ENCODE peak calls at places on chromosomes 4 and X, in six cellular contexts. W, A, Z, B, C and R are unnamed samples.

GRCh38 chr4:144902614-144903013 is 195.4 kb downstream of the ANAPC10 start:
- DNase-seq in W (no peak), A (no peak), Z (no peak), B (no peak), C (no peak), R (no peak)

GRCh38 chr4:83851261-83852084 is 315.6 kb downstream of the GPAT3 start:
- DNase-seq in W (no peak), A (no peak), Z (no peak), B (no peak), C (no peak), R (no peak)

GRCh38 chrX:110514498-110514897 is 155.8 kb downstream of the RTL9 start:
- DNase-seq in W (no peak), A (no peak), Z (no peak), B (no peak), C (no peak), R (no peak)

GRCh38 chrX:70656304-70656703 is 211.7 kb downstream of the DLG3 start:
- DNase-seq in W (no peak), A (no peak), Z (no peak), B (no peak), C (no peak), R (no peak)

GRCh38 chr4:9927317-9928007 is 93.8 kb downstream of the SLC2A9 start:
- DNase-seq in W (no peak), A (no peak), Z (no peak), B (no peak), C (no peak), R (no peak)

GRCh38 chrX:141176586-141177451 is at the start of gene LDOC1:
- DNase-seq in W (peak; percentile 40), A (peak; percentile 69), Z (peak; percentile 56), B (peak; percentile 92), C (peak; percentile 89), R (peak; percentile 47)

GRCh38 chrX:13078739-13079444 is 34.5 kb upstream of the FAM9C start:
- DNase-seq in W (no peak), A (no peak), Z (no peak), B (no peak), C (peak; percentile 52), R (no peak)

GRCh38 chr4:65656008-65656407 is 14.3 kb downstream of the EPHA5 start:
- DNase-seq in W (no peak), A (no peak), Z (no peak), B (no peak), C (no peak), R (no peak)

GRCh38 chrX:38156838-38157237 is 63.8 kb downstream of the SRPX start:
- DNase-seq in W (peak; percentile 12), A (no peak), Z (no peak), B (no peak), C (no peak), R (no peak)

GRCh38 chr4:153131478-153132069 is 72.7 kb upstream of the TRIM2 start:
- DNase-seq in W (no peak), A (no peak), Z (no peak), B (no peak), C (no peak), R (no peak)

GRCh38 chrX:10486373-10486772 is 134.0 kb downstream of the MID1 start:
- DNase-seq in W (no peak), A (no peak), Z (no peak), B (no peak), C (no peak), R (no peak)

GRCh38 chr4:161817822-161818412 is 345.9 kb downstream of the FSTL5 start:
- DNase-seq in W (peak; percentile 6), A (no peak), Z (no peak), B (no peak), C (no peak), R (no peak)

GRCh38 chr4:81454498-81454897 is 17.2 kb downstream of the RASGEF1B start:
- DNase-seq in W (peak; percentile 48), A (no peak), Z (no peak), B (no peak), C (no peak), R (no peak)

GRCh38 chr4:181566490-181566889 is 676.7 kb upstream of the TENM3 start:
- DNase-seq in W (no peak), A (no peak), Z (no peak), B (peak; percentile 77), C (no peak), R (no peak)

DNA sequence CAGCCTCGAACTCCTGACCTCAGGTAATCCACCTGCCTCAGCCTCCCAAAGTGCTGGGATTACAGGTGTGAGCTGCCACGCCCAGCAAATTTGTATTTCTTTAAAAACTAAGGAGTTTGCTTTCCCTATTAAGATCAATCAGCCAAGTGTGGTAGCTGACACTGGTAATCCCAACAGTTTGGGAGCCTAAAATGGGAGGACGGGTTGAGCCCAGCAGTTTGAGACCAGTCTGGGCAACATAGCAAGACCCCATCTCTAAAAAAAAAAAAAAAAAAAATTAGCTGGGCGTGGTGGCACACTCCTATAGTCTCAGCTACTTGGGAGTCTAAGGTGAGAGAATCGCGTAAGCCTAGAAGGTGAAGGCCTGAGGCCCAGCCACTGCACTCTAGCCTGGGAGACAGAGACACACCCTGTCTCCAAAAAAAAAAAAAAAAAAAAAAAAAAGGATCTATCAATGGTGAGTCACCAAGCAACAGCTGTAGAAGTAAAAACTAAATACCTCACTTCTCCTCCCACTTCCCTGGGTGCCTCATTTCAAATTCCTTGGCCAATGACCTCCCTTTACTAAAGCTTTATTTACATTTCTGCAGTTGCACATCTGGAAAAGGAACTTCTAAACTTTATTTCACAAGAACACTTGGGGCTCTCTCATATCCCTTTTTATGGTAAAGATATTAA is 54.5 kb downstream of the LDB2 start:
- DNase-seq in W (no peak), A (no peak), Z (no peak), B (no peak), C (no peak), R (no peak)
- H3K4me1 ChIP-seq in W (no peaks in the 10 kb centered on the region), A (peaks cover 8% of the 10 kb centered on the region), Z (no peaks in the 10 kb centered on the region), B (peaks cover 12% of the 10 kb centered on the region), C (peaks cover 7% of the 10 kb centered on the region), R (no peaks in the 10 kb centered on the region)

DNA sequence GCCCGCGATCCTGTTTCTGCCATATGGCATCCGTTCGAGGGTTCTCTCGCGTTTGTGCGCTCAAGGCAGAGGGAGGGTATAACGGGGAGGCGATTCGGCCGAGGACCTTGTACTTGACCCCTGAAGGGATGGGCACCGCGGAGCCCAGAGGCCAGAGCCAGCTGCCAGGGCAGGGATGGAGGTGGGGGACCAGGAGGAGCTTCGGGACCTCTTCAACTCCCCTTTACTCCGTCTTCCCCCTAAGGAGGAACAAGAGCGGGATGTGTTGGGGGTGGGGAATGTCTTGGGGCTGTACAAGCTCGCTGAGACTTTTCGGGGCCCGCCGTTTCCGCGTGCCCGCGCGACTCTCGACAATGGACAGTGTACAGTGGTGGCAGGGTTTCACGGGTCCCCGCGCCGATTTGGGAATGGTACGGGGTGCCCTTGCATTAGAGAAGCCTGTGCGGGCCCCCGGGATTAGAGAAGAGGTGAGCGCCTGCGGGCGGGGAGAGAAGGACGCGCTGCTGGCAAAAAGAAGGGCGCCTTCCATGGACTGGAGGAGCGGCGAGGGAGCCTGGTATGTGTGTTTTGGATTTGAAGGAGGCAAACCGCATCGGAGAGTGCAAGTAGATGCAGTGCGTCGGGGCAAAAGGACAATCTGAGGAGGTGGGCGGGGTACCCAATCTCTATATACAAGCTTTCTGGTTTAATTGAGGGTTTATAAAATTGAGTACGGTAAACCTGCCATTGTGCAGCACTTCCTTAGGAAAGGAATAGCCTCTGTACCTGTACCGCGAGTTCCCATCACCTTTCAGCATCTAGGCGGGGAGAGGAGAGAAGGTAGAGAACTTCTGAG is 841 bp downstream of the UGT8 start:
- DNase-seq in W (peak; percentile 48), A (no peak), Z (no peak), B (peak; percentile 10), C (no peak), R (no peak)
- H3K27ac ChIP-seq in W (peak overlapping the region; percentile 59), A (no peak overlapping the region), Z (no peak overlapping the region), B (no peak overlapping the region), C (no peak overlapping the region), R (no peak overlapping the region)

DNA sequence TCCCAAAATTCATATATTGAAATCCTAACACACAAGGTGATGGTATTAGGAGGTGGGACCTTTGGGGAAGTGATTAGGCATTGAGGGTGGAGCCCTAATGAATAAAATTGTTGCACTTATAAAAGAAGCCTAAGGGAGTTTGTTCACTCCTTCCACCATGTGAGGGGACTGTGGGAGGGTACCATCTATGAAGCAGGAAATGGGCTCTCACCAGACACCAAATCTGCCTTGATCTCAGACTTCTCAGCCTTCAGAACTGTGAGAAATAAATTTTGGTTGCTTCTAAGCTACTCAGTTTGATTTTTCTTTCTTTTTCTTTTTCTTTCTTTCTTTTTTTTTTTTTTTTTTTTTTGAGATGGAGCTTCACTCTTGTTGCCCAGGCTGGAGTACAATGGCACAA is 116.2 kb upstream of the GPC3 start:
- DNase-seq in W (no peak), A (no peak), Z (no peak), B (no peak), C (no peak), R (peak; percentile 10)
- H3K36me3 ChIP-seq in W (no peaks in the 10 kb centered on the region), A (no peaks in the 10 kb centered on the region), Z (no peaks in the 10 kb centered on the region), B (no peaks in the 10 kb centered on the region), C (no peaks in the 10 kb centered on the region), R (no peaks in the 10 kb centered on the region)

DNA sequence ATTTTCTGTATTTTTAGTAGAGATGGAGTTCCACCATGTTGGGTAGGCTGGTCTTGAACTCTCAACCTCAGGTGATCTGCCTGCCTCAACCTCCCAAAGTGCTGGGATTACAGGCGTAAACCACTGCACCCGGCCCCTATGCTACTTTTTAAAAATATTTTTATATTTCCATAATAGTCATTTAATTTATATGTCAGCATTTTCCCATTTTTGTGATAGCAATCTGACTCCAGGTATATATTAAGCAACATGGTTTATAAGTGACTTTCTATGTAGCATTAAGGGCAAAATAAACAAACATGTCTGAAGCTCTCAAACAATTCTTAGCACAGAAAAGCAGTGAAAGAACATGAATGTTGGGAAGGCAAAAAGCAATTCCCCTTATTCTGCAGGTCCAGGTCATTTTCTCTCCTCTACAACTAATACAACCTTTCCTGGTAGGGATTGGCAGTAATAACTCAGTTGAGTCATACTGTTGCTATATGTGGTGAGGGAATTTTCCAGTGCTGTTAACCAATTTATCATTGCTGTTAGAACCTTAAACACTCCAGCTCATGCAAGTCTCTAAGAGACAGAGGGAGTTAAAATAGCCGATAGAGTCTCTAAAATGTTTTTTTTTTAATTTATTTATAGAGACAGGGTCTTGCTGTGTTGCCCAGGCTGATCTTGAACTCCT is 24.0 kb downstream of the SMIM14 start:
- DNase-seq in W (no peak), A (no peak), Z (no peak), B (no peak), C (no peak), R (no peak)
- H3K4me1 ChIP-seq in W (no peaks in the 10 kb centered on the region), A (no peaks in the 10 kb centered on the region), Z (no peaks in the 10 kb centered on the region), B (peaks cover 28% of the 10 kb centered on the region), C (peaks cover 6% of the 10 kb centered on the region), R (no peaks in the 10 kb centered on the region)

GRCh38 chr4:186104114-186104894 is at the start of gene FAM149A:
- DNase-seq in W (no peak), A (peak; percentile 73), Z (peak; percentile 34), B (no peak), C (peak; percentile 68), R (peak; percentile 7)
- H3K27ac ChIP-seq in W (no peak within 1 kb of the TSS), A (no peak within 1 kb of the TSS), Z (no peak within 1 kb of the TSS), B (no peak within 1 kb of the TSS), C (peak within 1 kb of the TSS; percentile 57), R (peak within 1 kb of the TSS; percentile 25)